ENCODE peak calls at places on chromosome 21, in four cellular contexts. S is neural crest cell; R is activated T-helper 1 cell treated with anti-CD3 and anti-CD28 coated beads, Interleukin-12 subunit alpha, Interleukin-12 subunit beta, Interleukin-2, Interleukin-4 antibody, amounts not matched to agents 30 ng/mL and 10 ng/mL and 1 ng/mL, durations not matched to agents 14 hours and 24 hours and 36 hours; M is stimulated activated CD8-positive, alpha-beta memory T cell treated with anti-CD3 and anti-CD28 coated beads, Interleukin-15, amount 100 ng/mL, for 24 hours. B is an unnamed sample.

GRCh38 chr21:28431527-28432200 is 561.0 kb downstream of the LTN1 start:
- DNase-seq in S (no peak), R (no peak), M (no peak), B (no peak)

GRCh38 chr21:37874904-37875780 is 41.1 kb downstream of the KCNJ6 start:
- DNase-seq in S (no peak), R (no peak), M (no peak), B (no peak)

GRCh38 chr21:46039891-46040660 is 57.8 kb upstream of the COL6A2 start:
- DNase-seq in S (no peak), R (no peak), M (no peak), B (no peak)

GRCh38 chr21:45994086-45994661 is 12.6 kb downstream of the COL6A1 start:
- DNase-seq in S (no peak), R (no peak), M (no peak), B (no peak)

GRCh38 chr21:34570315-34570714 is 44.6 kb downstream of the RCAN1 start:
- DNase-seq in S (no peak), R (no peak), M (no peak), B (no peak)

GRCh38 chr21:45262616-45263015 is 25.1 kb downstream of the POFUT2 start:
- DNase-seq in S (no peak), R (no peak), M (no peak), B (no peak)

GRCh38 chr21:41460578-41461527 is 34.8 kb downstream of the MX1 start:
- DNase-seq in S (peak), R (peak), M (no peak), B (no peak)

GRCh38 chr21:46551636-46552241 is 53.1 kb downstream of the S100B start:
- DNase-seq in S (no peak), R (no peak), M (no peak), B (no peak)

GRCh38 chr21:45515241-45516061 is 26.8 kb downstream of the SLC19A1 start:
- DNase-seq in S (no peak), R (no peak), M (no peak), B (no peak)

GRCh38 chr21:18318156-18318555 is 73.5 kb downstream of the CHODL start:
- DNase-seq in S (no peak), R (no peak), M (no peak), B (no peak)

GRCh38 chr21:46065215-46065992 is 32.5 kb upstream of the COL6A2 start:
- DNase-seq in S (no peak), R (no peak), M (no peak), B (no peak)

GRCh38 chr21:37166733-37167132 is 93.7 kb downstream of the TTC3 start:
- DNase-seq in S (no peak), R (no peak), M (no peak), B (no peak)

GRCh38 chr21:45540601-45540970 is 1.7 kb downstream of the SLC19A1 start:
- DNase-seq in S (no peak), R (no peak), M (no peak), B (no peak)